ENCODE peak calls at places on chromosome 18, in seven cellular contexts. T is ACHN; W is stimulated activated CD4-positive, alpha-beta T cell treated with anti-CD3 and anti-CD28 coated beads, TNF-alpha, amount 100 ng/mL, for 1 hour; J is LoVo; I is B cell; U is heart right ventricle; B is NCI-H510A treated with DMSO at 0.1 percent for 48 hours. A is an unnamed sample.

GRCh38 chr18:13216732-13217465 is 1.7 kb upstream of the LDLRAD4 start:
- DNase-seq in T (peak; percentile 8), W (peak; percentile 39), J (no peak), I (no peak), U (peak; percentile 53), B (no peak), A (no peak)

GRCh38 chr18:23399067-23399466 is 54.0 kb upstream of the RIOK3 start:
- DNase-seq in T (no peak), W (no peak), J (no peak), I (no peak), U (no peak), B (no peak), A (no peak)

GRCh38 chr18:77092104-77093066 is 40.2 kb downstream of the MBP start:
- DNase-seq in T (no peak), W (no peak), J (no peak), I (no peak), U (no peak), B (no peak), A (no peak)

GRCh38 chr18:22604986-22605421 is 187.3 kb upstream of the CTAGE1 start:
- DNase-seq in T (no peak), W (no peak), J (no peak), I (no peak), U (no peak), B (no peak), A (no peak)

GRCh38 chr18:58549814-58550339 is 79.0 kb downstream of the ALPK2 start:
- DNase-seq in T (no peak), W (no peak), J (peak; percentile 42), I (no peak), U (no peak), B (no peak), A (peak; percentile 54)

GRCh38 chr18:6145645-6146308 is 250.5 kb upstream of the TMEM200C start:
- DNase-seq in T (no peak), W (no peak), J (no peak), I (no peak), U (peak; percentile 69), B (no peak), A (no peak)

GRCh38 chr18:21163647-21164625 is 52.3 kb upstream of the ROCK1 start:
- DNase-seq in T (peak; percentile 6), W (no peak), J (peak; percentile 50), I (no peak), U (peak; percentile 12), B (no peak), A (no peak)

GRCh38 chr18:6219116-6219717 is 195.5 kb downstream of the L3MBTL4 start:
- DNase-seq in T (peak; percentile 37), W (no peak), J (no peak), I (no peak), U (peak; percentile 12), B (no peak), A (no peak)

GRCh38 chr18:21509062-21509461 is 91.4 kb downstream of the ESCO1 start:
- DNase-seq in T (no peak), W (no peak), J (no peak), I (no peak), U (no peak), B (no peak), A (no peak)

GRCh38 chr18:60146220-60146960 is 226.2 kb downstream of the MC4R start:
- DNase-seq in T (no peak), W (no peak), J (no peak), I (no peak), U (no peak), B (no peak), A (no peak)

GRCh38 chr18:76859474-76860339 is 37.4 kb downstream of the ZNF236 start:
- DNase-seq in T (no peak), W (no peak), J (no peak), I (no peak), U (no peak), B (no peak), A (no peak)

GRCh38 chr18:70998490-70998889 is 709.6 kb downstream of the SOCS6 start:
- DNase-seq in T (no peak), W (no peak), J (no peak), I (no peak), U (no peak), B (no peak), A (no peak)

GRCh38 chr18:77101410-77102245 is 31.0 kb downstream of the MBP start:
- DNase-seq in T (peak; percentile 94), W (peak; percentile 43), J (peak; percentile 47), I (peak; percentile 66), U (peak; percentile 64), B (no peak), A (peak; percentile 99)

GRCh38 chr18:74040459-74041332 is 106.9 kb downstream of the FBXO15 start:
- DNase-seq in T (peak; percentile 35), W (peak; percentile 68), J (peak; percentile 8), I (peak; percentile 66), U (no peak), B (no peak), A (no peak)

GRCh38 chr18:5106730-5107129 is 90.3 kb downstream of the AKAIN1 start:
- DNase-seq in T (peak; percentile 2), W (no peak), J (no peak), I (no peak), U (no peak), B (peak; percentile 55), A (no peak)

GRCh38 chr18:59691046-59691395 is 6.2 kb downstream of the CCBE1 start:
- DNase-seq in T (peak; percentile 25), W (no peak), J (no peak), I (no peak), U (no peak), B (peak; percentile 95), A (no peak)

GRCh38 chr18:8107426-8107825 is 501.8 kb upstream of the RAB12 start:
- DNase-seq in T (peak; percentile 88), W (no peak), J (no peak), I (no peak), U (no peak), B (no peak), A (no peak)

GRCh38 chr18:30987479-30988241 is 54.9 kb downstream of the DSC3 start:
- DNase-seq in T (no peak), W (no peak), J (peak; percentile 94), I (no peak), U (no peak), B (no peak), A (peak; percentile 90)

GRCh38 chr18:79825913-79826312 is 28.2 kb downstream of the KCNG2 start:
- DNase-seq in T (no peak), W (no peak), J (no peak), I (no peak), U (peak; percentile 18), B (no peak), A (no peak)

GRCh38 chr18:37944871-37945270 is 379.3 kb upstream of the CELF4 start:
- DNase-seq in T (no peak), W (no peak), J (no peak), I (no peak), U (no peak), B (no peak), A (no peak)

GRCh38 chr18:67010916-67011315 is 407.0 kb upstream of the CDH19 start:
- DNase-seq in T (peak; percentile 29), W (no peak), J (peak; percentile 11), I (no peak), U (no peak), B (no peak), A (peak; percentile 66)

GRCh38 chr18:71405142-71405806 is 1116.4 kb downstream of the SOCS6 start:
- DNase-seq in T (no peak), W (no peak), J (no peak), I (no peak), U (no peak), B (peak; percentile 53), A (no peak)

GRCh38 chr18:34695300-34695699 is 14.8 kb upstream of the DTNA start:
- DNase-seq in T (no peak), W (no peak), J (no peak), I (no peak), U (no peak), B (peak; percentile 90), A (no peak)

GRCh38 chr18:13409997-13410396 is 191.4 kb downstream of the LDLRAD4 start:
- DNase-seq in T (no peak), W (no peak), J (no peak), I (peak; percentile 33), U (no peak), B (no peak), A (no peak)

GRCh38 chr18:56662502-56662901 is 11.3 kb downstream of the WDR7 start:
- DNase-seq in T (no peak), W (no peak), J (no peak), I (no peak), U (no peak), B (no peak), A (no peak)

GRCh38 chr18:22667616-22668422 is 250.1 kb upstream of the CTAGE1 start:
- DNase-seq in T (peak; percentile 3), W (no peak), J (peak; percentile 66), I (no peak), U (no peak), B (no peak), A (peak; percentile 82)

GRCh38 chr18:32346667-32347066 is 124.0 kb downstream of the GAREM1 start:
- DNase-seq in T (no peak), W (no peak), J (no peak), I (no peak), U (no peak), B (no peak), A (no peak)

GRCh38 chr18:42290318-42291307 is 335.6 kb downstream of the PIK3C3 start:
- DNase-seq in T (no peak), W (no peak), J (no peak), I (no peak), U (peak; percentile 40), B (no peak), A (no peak)

GRCh38 chr18:35564795-35565453 is 16.6 kb upstream of the GALNT1 start:
- DNase-seq in T (no peak), W (no peak), J (no peak), I (no peak), U (no peak), B (no peak), A (no peak)

GRCh38 chr18:35430721-35431441 is 53.7 kb upstream of the ZNF396 start:
- DNase-seq in T (no peak), W (no peak), J (no peak), I (no peak), U (no peak), B (no peak), A (no peak)

GRCh38 chr18:26506012-26506411 is 42.3 kb downstream of the KCTD1 start:
- DNase-seq in T (no peak), W (no peak), J (no peak), I (no peak), U (no peak), B (peak; percentile 15), A (no peak)

GRCh38 chr18:22946217-22946616 is 13.1 kb downstream of the RBBP8 start:
- DNase-seq in T (no peak), W (no peak), J (no peak), I (no peak), U (no peak), B (no peak), A (no peak)

GRCh38 chr18:3526421-3527354 is 76.7 kb downstream of the TGIF1 start:
- DNase-seq in T (no peak), W (no peak), J (no peak), I (no peak), U (no peak), B (peak; percentile 92), A (no peak)

GRCh38 chr18:27627927-27628326 is 442.8 kb upstream of the CHST9 start:
- DNase-seq in T (no peak), W (no peak), J (no peak), I (no peak), U (no peak), B (no peak), A (no peak)

GRCh38 chr18:5895300-5895885 is at the start of gene TMEM200C:
- DNase-seq in T (peak; percentile 21), W (no peak), J (no peak), I (no peak), U (peak; percentile 7), B (no peak), A (no peak)

GRCh38 chr18:79546781-79547272 is 132.8 kb upstream of the CTDP1 start:
- DNase-seq in T (no peak), W (no peak), J (no peak), I (no peak), U (no peak), B (no peak), A (no peak)

GRCh38 chr18:7147399-7147798 is 29.8 kb upstream of the LAMA1 start:
- DNase-seq in T (no peak), W (no peak), J (no peak), I (no peak), U (no peak), B (no peak), A (no peak)

GRCh38 chr18:28666216-28666615 is 489.3 kb upstream of the CDH2 start:
- DNase-seq in T (no peak), W (no peak), J (no peak), I (no peak), U (no peak), B (no peak), A (no peak)